ENCODE peak calls at places on chromosomes 13 and 19, in ten cellular contexts. R is uterus, Z is tibial artery, A is tibial nerve, H is A673, F is colonic mucosa, S is A549, X is heart left ventricle, N is nephron progenitor cell, T is activated B cell treated with CpG ODN at 0.5 μM for 24 hours. J is an unnamed sample.

GRCh38 chr13:110689041-110689440 is 16.9 kb downstream of the CARS2 start:
- DNase-seq in R (no peak), Z (no peak), A (no peak), H (no peak), F (no peak), S (no peak), X (no peak), N (no peak), T (no peak), J (no peak)

GRCh38 chr13:112204881-112205327 is 138.0 kb downstream of the SOX1 start:
- DNase-seq in R (no peak), Z (no peak), A (no peak), H (no peak), F (no peak), S (no peak), X (no peak), N (peak; percentile 68), T (no peak), J (peak; percentile 47)

GRCh38 chr13:90824027-90824426 is 523.5 kb upstream of the MIR17HG start:
- DNase-seq in R (no peak), Z (no peak), A (no peak), H (no peak), F (no peak), S (no peak), X (no peak), N (no peak), T (no peak), J (no peak)

GRCh38 chr13:75744127-75744526 is 108.0 kb downstream of the LMO7 start:
- DNase-seq in R (no peak), Z (no peak), A (no peak), H (no peak), F (no peak), S (no peak), X (no peak), N (no peak), T (no peak), J (no peak)

GRCh38 chr19:3115916-3116602 is 19.8 kb upstream of the GNA15 start:
- DNase-seq in R (no peak), Z (no peak), A (no peak), H (no peak), F (no peak), S (peak; percentile 36), X (peak; percentile 58), N (no peak), T (no peak), J (no peak)

GRCh38 chr13:27968316-27969072 is 621 bp downstream of the CDX2 start:
- DNase-seq in R (no peak), Z (no peak), A (no peak), H (no peak), F (peak; percentile 21), S (peak; percentile 36), X (no peak), N (peak; percentile 67), T (no peak), J (no peak)

GRCh38 chr19:43470288-43470687 is 4.9 kb upstream of the LYPD3 start:
- DNase-seq in R (no peak), Z (no peak), A (no peak), H (no peak), F (no peak), S (no peak), X (no peak), N (no peak), T (no peak), J (no peak)

GRCh38 chr13:113980489-113981064 is 6.7 kb upstream of the C13orf46 start:
- DNase-seq in R (no peak), Z (no peak), A (no peak), H (no peak), F (no peak), S (no peak), X (no peak), N (no peak), T (no peak), J (no peak)

GRCh38 chr13:24925318-24926231 is 161.6 kb downstream of the RNF17 start:
- DNase-seq in R (no peak), Z (no peak), A (no peak), H (no peak), F (no peak), S (no peak), X (no peak), N (no peak), T (no peak), J (no peak)

GRCh38 chr19:11202488-11203193 is 5.3 kb upstream of the KANK2 start:
- DNase-seq in R (no peak), Z (no peak), A (no peak), H (no peak), F (no peak), S (no peak), X (no peak), N (no peak), T (no peak), J (no peak)

GRCh38 chr13:31060655-31061054 is 101.0 kb downstream of the HSPH1 start:
- DNase-seq in R (no peak), Z (no peak), A (no peak), H (no peak), F (no peak), S (no peak), X (no peak), N (no peak), T (no peak), J (no peak)

GRCh38 chr13:112990783-112991182 is 21.8 kb downstream of the MCF2L start:
- DNase-seq in R (no peak), Z (no peak), A (no peak), H (no peak), F (peak; percentile 87), S (no peak), X (no peak), N (no peak), T (no peak), J (no peak)

GRCh38 chr19:1883784-1884183 is 1.5 kb downstream of the ABHD17A start:
- DNase-seq in R (no peak), Z (no peak), A (no peak), H (no peak), F (no peak), S (no peak), X (no peak), N (no peak), T (no peak), J (no peak)

GRCh38 chr19:37975071-37975470 is 68.1 kb downstream of the SIPA1L3 start:
- DNase-seq in R (no peak), Z (no peak), A (no peak), H (no peak), F (no peak), S (no peak), X (no peak), N (no peak), T (no peak), J (no peak)
- TF ChIP-seq CTCF in R (no peak), Z (no peak), A (peak; percentile 2), H (no peak), F (no peak), S (no peak), X (no peak), N (no peak), T (no peak), J (no peak)

DNA sequence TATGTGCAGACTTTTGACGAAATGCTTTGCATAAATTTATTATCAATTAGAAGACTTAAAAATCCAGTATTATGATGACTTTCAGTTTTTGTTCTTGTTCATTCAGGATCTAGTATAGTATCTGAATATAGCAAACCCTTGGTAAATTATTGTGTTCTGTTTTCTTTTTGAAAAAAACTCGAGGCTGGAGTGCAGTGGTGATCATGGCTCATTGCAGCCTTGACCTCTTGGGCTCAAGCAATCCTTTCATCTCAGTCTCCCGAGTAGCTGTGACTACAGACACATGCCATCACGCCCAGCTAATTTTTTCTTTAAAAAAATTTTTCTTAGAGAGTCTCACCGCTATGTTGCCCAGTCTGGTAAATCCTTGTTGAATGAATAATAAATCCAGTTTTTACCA is 4.6 kb downstream of the FARP1 start:
- DNase-seq in R (no peak), Z (no peak), A (no peak), H (no peak), F (no peak), S (no peak), X (no peak), N (no peak), T (no peak), J (no peak)
- TF ChIP-seq CTCF in R (no peak), Z (no peak), A (no peak), H (no peak), F (no peak), S (no peak), X (no peak), N (peak; percentile 6), T (no peak), J (no peak)

DNA sequence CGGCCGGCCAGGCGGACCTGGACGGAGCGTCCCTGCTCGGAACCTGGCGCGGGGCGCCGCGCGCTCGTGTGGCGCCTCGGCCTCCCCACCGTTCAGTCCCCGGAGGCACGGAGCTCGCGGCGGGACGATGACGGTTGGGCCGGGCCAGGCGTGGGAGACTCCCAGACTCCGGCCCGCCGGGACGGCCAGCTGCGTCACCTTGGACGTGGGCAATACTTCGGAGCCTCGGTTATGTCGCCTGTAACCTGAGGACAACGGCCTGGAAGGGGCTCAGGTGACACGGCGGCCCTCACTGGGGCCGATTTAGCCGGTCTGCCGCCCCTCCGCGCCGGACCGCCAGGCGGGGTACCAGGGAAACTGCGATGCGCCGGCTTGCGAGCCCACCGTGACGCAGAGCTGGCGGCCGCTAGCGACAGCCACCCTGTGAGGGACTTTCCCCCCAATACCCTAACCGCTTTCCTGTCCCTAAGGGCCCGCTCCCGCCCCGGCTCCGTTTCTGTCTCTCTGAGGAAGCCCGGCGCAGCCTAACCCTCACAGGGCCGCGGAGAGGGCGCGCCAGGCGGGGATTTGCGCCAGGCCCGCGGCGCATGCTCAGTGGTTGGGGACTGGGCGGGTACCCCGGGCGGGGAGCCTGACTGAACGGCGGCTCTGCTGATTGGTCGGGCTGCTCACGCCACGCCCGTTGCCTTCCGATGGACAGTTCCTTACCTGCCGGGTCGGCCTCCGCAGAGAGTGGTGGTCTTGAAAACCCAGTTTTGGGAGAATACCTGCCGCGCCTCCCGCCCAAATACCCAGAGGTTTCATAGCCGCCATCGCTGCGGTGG is 109.5 kb upstream of the DOCK9 start:
- DNase-seq in R (peak; percentile 91), Z (peak; percentile 84), A (peak; percentile 80), H (peak; percentile 89), F (peak; percentile 96), S (peak; percentile 86), X (peak; percentile 95), N (peak; percentile 91), T (peak; percentile 92), J (peak; percentile 88)
- TF ChIP-seq CTCF in R (peak; percentile 54), Z (peak; percentile 22), A (no peak), H (peak; percentile 27), F (peak; percentile 23), S (no peak), X (peak; percentile 31), N (peak; percentile 25), T (no peak), J (no peak)

DNA sequence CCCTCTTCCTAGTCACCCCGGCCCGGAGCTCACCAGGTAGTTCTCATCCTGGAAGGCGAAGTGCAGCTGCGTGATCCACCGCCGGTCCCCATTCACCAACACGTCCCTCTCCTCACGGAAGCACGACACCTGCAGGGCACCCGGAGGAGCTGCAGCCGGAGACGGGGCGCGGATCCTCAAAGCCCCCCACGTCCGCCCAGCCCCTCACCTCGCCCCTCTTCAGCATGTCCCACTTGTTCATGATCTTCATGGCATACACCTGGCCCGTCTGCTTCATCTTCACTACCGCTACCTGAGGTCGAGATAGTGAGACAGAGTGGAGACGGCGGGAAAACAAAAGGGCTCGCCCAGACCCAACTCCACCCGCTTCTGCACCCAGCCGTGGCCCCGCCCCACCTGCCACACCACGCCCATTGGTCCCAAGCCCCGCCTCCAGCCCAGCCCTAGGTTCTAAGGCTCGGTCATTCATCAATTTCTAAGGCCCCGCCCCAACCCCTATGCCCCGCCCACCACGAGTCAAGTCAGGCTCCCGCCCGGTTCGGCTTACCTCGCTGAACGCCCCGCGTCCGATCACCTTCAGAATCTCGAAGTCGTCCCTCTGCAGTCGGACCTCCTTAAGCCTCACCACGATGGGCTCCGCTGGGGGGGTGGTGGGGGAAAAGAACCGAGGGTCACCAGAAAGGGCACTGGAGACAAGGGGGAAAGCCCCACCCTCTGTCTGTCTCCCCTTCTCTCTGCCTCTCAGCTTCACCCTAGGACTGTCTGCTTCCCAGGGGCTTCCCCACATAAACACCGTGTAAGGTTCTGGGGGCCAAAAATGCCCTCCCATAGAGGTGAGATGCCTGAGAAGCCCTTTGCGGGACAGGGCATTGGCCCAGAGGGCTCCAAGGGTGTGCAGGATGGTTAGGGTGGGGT is 2.8 kb downstream of the DMPK start:
- DNase-seq in R (peak; percentile 94), Z (peak; percentile 86), A (peak; percentile 88), H (peak; percentile 91), F (peak; percentile 98), S (peak; percentile 95), X (peak; percentile 83), N (peak; percentile 99), T (peak; percentile 84), J (peak; percentile 89)
- TF ChIP-seq CTCF in R (peak; percentile 77), Z (peak; percentile 54), A (peak; percentile 54), H (peak; percentile 80), F (peak; percentile 77), S (peak; percentile 74), X (peak; percentile 61), N (peak; percentile 72), T (no peak), J (peak; percentile 59)